ENCODE peak calls at places on chromosomes 6 and 20, in six cellular contexts. S is T-cell; J is AG04450; M is stimulated activated CD4-positive, alpha-beta T cell treated with anti-CD3 and anti-CD28 coated beads, Interleukin-2, amount 100 ng/mL, for 48 hours; P is effector memory CD8-positive, alpha-beta T cell; D is T follicular helper cell. W is an unnamed sample.

GRCh38 chr6:26595669-26596269 is 984 bp upstream of the ABT1 start:
- DNase-seq in S (peak; percentile 68), J (peak; percentile 71), M (peak; percentile 88), P (peak; percentile 80), D (peak; percentile 74), W (peak; percentile 90)

GRCh38 chr6:47379328-47379727 is 69.6 kb upstream of the TNFRSF21 start:
- DNase-seq in S (no peak), J (no peak), M (no peak), P (no peak), D (no peak), W (no peak)

GRCh38 chr20:59134182-59134581 is 29.4 kb upstream of the ZNF831 start:
- DNase-seq in S (no peak), J (no peak), M (no peak), P (no peak), D (no peak), W (no peak)

GRCh38 chr6:16179970-16180431 is 51.1 kb downstream of the MYLIP start:
- DNase-seq in S (peak; percentile 73), J (no peak), M (no peak), P (peak; percentile 53), D (peak; percentile 41), W (no peak)

GRCh38 chr20:3135507-3136070 is 24.1 kb downstream of the FASTKD5 start:
- DNase-seq in S (no peak), J (no peak), M (no peak), P (no peak), D (no peak), W (no peak)

GRCh38 chr6:53031281-53031680 is 33.9 kb upstream of the FBXO9 start:
- DNase-seq in S (no peak), J (no peak), M (no peak), P (no peak), D (no peak), W (no peak)

GRCh38 chr6:148890091-148890490 is 143.3 kb downstream of the UST start:
- DNase-seq in S (no peak), J (no peak), M (no peak), P (no peak), D (no peak), W (no peak)

GRCh38 chr20:2907519-2907918 is 34.2 kb downstream of the PTPRA start:
- DNase-seq in S (no peak), J (no peak), M (no peak), P (no peak), D (no peak), W (no peak)

GRCh38 chr6:67908377-67908776 is 726.7 kb upstream of the ADGRB3 start:
- DNase-seq in S (no peak), J (no peak), M (no peak), P (no peak), D (no peak), W (no peak)

GRCh38 chr6:117605169-117605826 is 3.0 kb upstream of the GOPC start:
- DNase-seq in S (no peak), J (peak; percentile 66), M (peak; percentile 25), P (peak; percentile 44), D (peak; percentile 25), W (peak; percentile 86)

GRCh38 chr20:53899351-53900167 is 170.8 kb downstream of the BCAS1 start:
- DNase-seq in S (peak; percentile 53), J (no peak), M (peak; percentile 66), P (peak; percentile 43), D (peak; percentile 34), W (peak; percentile 53)

GRCh38 chr6:144006731-144007454 is 1.2 kb downstream of the PLAGL1 start:
- DNase-seq in S (no peak), J (no peak), M (no peak), P (no peak), D (no peak), W (no peak)

GRCh38 chr20:63345328-63346100 is 15.6 kb downstream of the CHRNA4 start:
- DNase-seq in S (no peak), J (no peak), M (no peak), P (no peak), D (no peak), W (no peak)

GRCh38 chr20:53149184-53149651 is 177.1 kb downstream of the TSHZ2 start:
- DNase-seq in S (no peak), J (no peak), M (no peak), P (no peak), D (no peak), W (peak; percentile 67)

GRCh38 chr6:163941471-163941980 is 527.0 kb downstream of the QKI start:
- DNase-seq in S (no peak), J (no peak), M (no peak), P (no peak), D (no peak), W (no peak)

GRCh38 chr6:72246926-72247325 is 360.6 kb downstream of the RIMS1 start:
- DNase-seq in S (no peak), J (no peak), M (no peak), P (no peak), D (no peak), W (peak; percentile 6)

GRCh38 chr6:120355822-120356221 is 978.5 kb downstream of the TBC1D32 start:
- DNase-seq in S (no peak), J (no peak), M (no peak), P (no peak), D (no peak), W (peak; percentile 43)

GRCh38 chr6:88641178-88641903 is 322.1 kb downstream of the RNGTT start:
- DNase-seq in S (no peak), J (no peak), M (no peak), P (no peak), D (no peak), W (peak; percentile 5)